ENCODE peak calls at places on chromosomes 16 and 17, in ten cellular contexts. H is upper lobe of left lung, V is sigmoid colon, C is endothelial cell of umbilical vein, U is stomach, K is transverse colon, N is GM23338, I is spleen, B is GM12891, F is GM12892. G is an unnamed sample.

GRCh38 chr17:77371117-77371887 is 230.5 kb downstream of the SEC14L1 start:
- DNase-seq in H (no peak), V (peak; percentile 67), C (no peak), U (peak; percentile 73), K (no peak), N (no peak), I (peak; percentile 72), B (no peak), F (no peak), G (no peak)

GRCh38 chr17:18921912-18922451 is 30.0 kb upstream of the SLC5A10 start:
- DNase-seq in H (no peak), V (peak; percentile 59), C (no peak), U (no peak), K (peak; percentile 28), N (no peak), I (no peak), B (no peak), F (no peak), G (no peak)

GRCh38 chr16:28181557-28181914 is 30.2 kb downstream of the XPO6 start:
- DNase-seq in H (no peak), V (peak; percentile 69), C (peak; percentile 82), U (peak; percentile 35), K (no peak), N (no peak), I (no peak), B (no peak), F (no peak), G (no peak)

GRCh38 chr17:27446569-27447301 is 9.5 kb upstream of the KSR1 start:
- DNase-seq in H (no peak), V (no peak), C (peak; percentile 97), U (no peak), K (no peak), N (no peak), I (no peak), B (no peak), F (no peak), G (peak; percentile 78)

GRCh38 chr17:63337579-63337978 is 108.5 kb downstream of the CYB561 start:
- DNase-seq in H (no peak), V (no peak), C (no peak), U (no peak), K (no peak), N (no peak), I (no peak), B (no peak), F (no peak), G (no peak)

GRCh38 chr17:77721823-77722160 is 236.7 kb upstream of the TNRC6C start:
- DNase-seq in H (no peak), V (no peak), C (no peak), U (no peak), K (no peak), N (no peak), I (no peak), B (no peak), F (no peak), G (no peak)

GRCh38 chr16:56989988-56990387 is 631 bp downstream of the NLRC5 start:
- DNase-seq in H (no peak), V (no peak), C (no peak), U (no peak), K (peak; percentile 4), N (no peak), I (no peak), B (no peak), F (no peak), G (no peak)

GRCh38 chr17:10875984-10876555 is 38.2 kb upstream of the PIRT start:
- DNase-seq in H (peak; percentile 36), V (no peak), C (peak; percentile 23), U (peak; percentile 63), K (peak; percentile 56), N (peak; percentile 83), I (no peak), B (peak; percentile 27), F (peak; percentile 8), G (peak; percentile 47)

GRCh38 chr17:38879878-38880727 is 10.2 kb downstream of the LASP1 start:
- DNase-seq in H (no peak), V (peak; percentile 79), C (peak; percentile 68), U (no peak), K (peak; percentile 41), N (peak; percentile 98), I (no peak), B (no peak), F (no peak), G (no peak)

GRCh38 chr17:38885044-38885727 is 15.3 kb downstream of the LASP1 start:
- DNase-seq in H (no peak), V (no peak), C (no peak), U (no peak), K (peak; percentile 55), N (no peak), I (no peak), B (no peak), F (no peak), G (no peak)

GRCh38 chr17:38885728-38886642 is 16.1 kb downstream of the LASP1 start:
- DNase-seq in H (no peak), V (no peak), C (no peak), U (no peak), K (no peak), N (peak; percentile 78), I (no peak), B (no peak), F (no peak), G (no peak)

GRCh38 chr17:38883592-38884526 is 14.0 kb downstream of the LASP1 start:
- DNase-seq in H (no peak), V (no peak), C (no peak), U (no peak), K (no peak), N (peak; percentile 60), I (no peak), B (no peak), F (no peak), G (no peak)

DNA sequence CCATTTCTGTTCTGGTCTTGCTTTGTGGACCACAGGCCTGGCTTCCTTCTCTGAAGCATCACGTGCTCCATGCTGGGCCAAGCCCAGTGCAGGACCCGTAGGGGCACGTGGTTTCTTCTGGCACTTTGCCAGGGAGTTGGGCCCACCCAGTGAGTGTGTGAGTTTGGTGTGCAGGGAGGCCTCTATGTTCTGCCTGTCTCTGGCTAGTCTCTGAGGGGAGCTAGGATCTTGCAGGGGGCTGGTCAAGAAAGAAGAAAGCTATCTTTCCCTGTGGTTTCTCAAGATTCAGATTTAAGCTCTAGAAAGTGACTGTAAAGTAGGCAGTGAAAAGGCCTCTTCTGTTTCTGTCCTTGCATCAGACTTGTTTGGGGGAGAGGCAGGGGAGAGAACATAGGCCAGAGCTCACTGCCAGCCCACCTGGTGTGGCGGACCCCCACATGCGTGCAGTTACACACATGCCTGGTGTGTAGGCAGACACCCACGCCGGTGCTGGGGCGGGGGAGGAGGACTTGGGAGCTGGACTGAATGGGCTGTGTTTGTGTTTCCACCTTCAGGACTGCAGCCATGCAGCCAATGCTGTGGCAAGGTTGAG is 11.8 kb downstream of the LASP1 start:
- DNase-seq in H (no peak), V (peak; percentile 92), C (peak; percentile 47), U (peak; percentile 52), K (peak; percentile 60), N (no peak), I (no peak), B (no peak), F (no peak), G (peak; percentile 86)
- TF ChIP-seq POLR2AphosphoS5 in H (peak; percentile 42), V (peak; percentile 80), C (no peak), U (peak; percentile 58), K (peak; percentile 60), N (no peak), I (peak; percentile 75), B (no peak), F (no peak), G (no peak)

GRCh38 chr17:9837551-9838471 is 12.1 kb downstream of the GLP2R start:
- DNase-seq in H (no peak), V (peak; percentile 87), C (no peak), U (no peak), K (peak; percentile 17), N (peak; percentile 10), I (no peak), B (no peak), F (no peak), G (no peak)
- TF ChIP-seq POLR2AphosphoS5 in H (no peak), V (peak; percentile 55), C (no peak), U (no peak), K (peak; percentile 68), N (no peak), I (no peak), B (no peak), F (no peak), G (no peak)

DNA sequence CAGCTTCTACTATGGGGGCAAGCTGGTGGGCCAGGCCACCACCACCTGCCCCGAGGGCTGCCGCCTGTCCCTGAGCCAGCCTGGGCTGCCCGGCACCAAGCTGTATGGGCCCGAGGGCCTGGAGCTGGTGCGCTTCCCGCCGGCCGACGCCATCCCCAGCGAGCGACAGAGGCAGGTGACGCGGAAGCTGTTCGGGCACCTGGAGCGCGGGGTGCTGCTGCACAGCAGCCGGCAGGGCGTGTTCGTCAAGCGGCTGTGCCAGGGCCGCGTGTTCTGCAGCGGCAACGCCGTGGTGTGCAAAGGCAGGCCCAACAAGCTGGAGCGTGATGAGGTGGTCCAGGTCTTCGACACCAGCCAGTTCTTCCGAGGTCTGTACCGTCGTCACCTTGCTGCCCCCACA is 19.5 kb downstream of the IRF8 start:
- DNase-seq in H (peak; percentile 82), V (no peak), C (no peak), U (no peak), K (no peak), N (no peak), I (peak; percentile 75), B (no peak), F (no peak), G (no peak)
- TF ChIP-seq POLR2AphosphoS5 in H (no peak), V (no peak), C (no peak), U (no peak), K (no peak), N (no peak), I (peak; percentile 25), B (no peak), F (no peak), G (no peak)

DNA sequence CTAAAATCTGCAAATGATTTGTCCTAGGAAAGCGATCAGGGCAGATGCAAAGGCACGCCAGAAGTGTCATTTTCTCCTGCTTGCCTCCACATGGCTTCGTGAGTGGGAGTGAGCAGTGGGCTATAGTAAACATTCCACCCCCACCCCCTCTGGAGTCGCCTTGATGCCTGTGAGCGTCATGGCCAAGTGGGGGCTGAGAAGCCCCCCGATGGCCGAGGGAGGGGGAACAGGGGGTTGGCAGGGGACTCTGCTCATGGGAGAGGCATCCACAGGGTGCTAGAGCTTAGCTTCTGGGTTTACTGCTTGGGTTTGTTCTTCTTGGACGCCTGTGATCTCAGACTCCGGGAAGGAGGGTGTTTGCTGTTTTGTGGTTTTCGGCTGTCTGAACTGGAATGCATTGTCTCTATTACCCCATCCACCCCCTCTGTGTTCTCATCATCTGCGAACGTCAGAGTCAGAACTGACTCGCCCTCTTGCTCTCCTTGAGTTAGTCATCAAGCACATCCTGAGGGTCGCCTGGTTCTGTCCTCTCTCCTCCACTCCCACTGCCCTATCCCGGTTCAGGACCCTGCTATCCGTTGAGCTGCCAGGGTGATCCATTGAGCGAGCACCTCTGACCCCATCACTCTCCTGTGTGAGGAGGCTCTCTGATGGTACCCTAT is 15.4 kb downstream of the TNS4 start:
- DNase-seq in H (no peak), V (peak; percentile 83), C (no peak), U (no peak), K (no peak), N (no peak), I (no peak), B (no peak), F (no peak), G (peak; percentile 31)
- TF ChIP-seq POLR2AphosphoS5 in H (no peak), V (peak; percentile 54), C (no peak), U (no peak), K (peak; percentile 34), N (no peak), I (peak; percentile 26), B (no peak), F (no peak), G (no peak)

G was measured in K562.